ENCODE peak calls at places on chromosomes 7 and 10, in seven cellular contexts. One of them, this sample, is unnamed.

GRCh38 chr10:35643151-35643975 is 1.3 kb upstream of the FZD8 start:
- DNase-seq in NB4: peak; percentile 6
- DNase-seq in foreskin fibroblast: peak; percentile 76
- DNase-seq in upper lobe of right lung: peak; percentile 88
- DNase-seq in pancreas: peak; percentile 71
- DNase-seq in epithelial cell of esophagus: peak; percentile 45
- DNase-seq in A549: peak; percentile 28
- DNase-seq in this sample: peak; percentile 84

GRCh38 chr7:86598311-86598710 is 45.4 kb upstream of the GRM3 start:
- DNase-seq in A549: peak; percentile 51
- DNase-seq in epithelial cell of esophagus: no peak
- DNase-seq in upper lobe of right lung: peak; percentile 51
- DNase-seq in pancreas: peak; percentile 19
- DNase-seq in foreskin fibroblast: no peak
- DNase-seq in NB4: peak; percentile 36
- DNase-seq in this sample: no peak

GRCh38 chr10:16944961-16945360 is 127.7 kb upstream of the RSU1 start:
- DNase-seq in NB4: no peak
- DNase-seq in upper lobe of right lung: no peak
- DNase-seq in foreskin fibroblast: peak; percentile 22
- DNase-seq in epithelial cell of esophagus: no peak
- DNase-seq in A549: no peak
- DNase-seq in pancreas: no peak
- DNase-seq in this sample: peak; percentile 14

GRCh38 chr10:95785942-95786669 is 30.1 kb downstream of the ENTPD1 start:
- DNase-seq in pancreas: no peak
- DNase-seq in A549: no peak
- DNase-seq in epithelial cell of esophagus: no peak
- DNase-seq in foreskin fibroblast: no peak
- DNase-seq in NB4: no peak
- DNase-seq in upper lobe of right lung: no peak
- DNase-seq in this sample: no peak

GRCh38 chr10:101611506-101611905 is 23.4 kb downstream of the DPCD start:
- DNase-seq in epithelial cell of esophagus: no peak
- DNase-seq in foreskin fibroblast: peak; percentile 69
- DNase-seq in upper lobe of right lung: no peak
- DNase-seq in NB4: peak; percentile 61
- DNase-seq in pancreas: no peak
- DNase-seq in A549: no peak
- DNase-seq in this sample: no peak

GRCh38 chr10:129039406-129040345 is 427.4 kb upstream of the MGMT start:
- DNase-seq in pancreas: no peak
- DNase-seq in foreskin fibroblast: no peak
- DNase-seq in upper lobe of right lung: no peak
- DNase-seq in NB4: no peak
- DNase-seq in epithelial cell of esophagus: no peak
- DNase-seq in A549: no peak
- DNase-seq in this sample: no peak

GRCh38 chr7:45655539-45655938 is 81.4 kb downstream of the ADCY1 start:
- DNase-seq in pancreas: no peak
- DNase-seq in foreskin fibroblast: no peak
- DNase-seq in A549: no peak
- DNase-seq in epithelial cell of esophagus: no peak
- DNase-seq in NB4: no peak
- DNase-seq in upper lobe of right lung: no peak
- DNase-seq in this sample: no peak

GRCh38 chr7:80940539-80941205 is 21.8 kb upstream of the SEMA3C start:
- DNase-seq in pancreas: no peak
- DNase-seq in NB4: no peak
- DNase-seq in upper lobe of right lung: no peak
- DNase-seq in epithelial cell of esophagus: peak; percentile 75
- DNase-seq in A549: peak; percentile 12
- DNase-seq in foreskin fibroblast: peak; percentile 30
- DNase-seq in this sample: peak; percentile 43

GRCh38 chr10:121490906-121491519 is 107.2 kb downstream of the FGFR2 start:
- DNase-seq in upper lobe of right lung: no peak
- DNase-seq in epithelial cell of esophagus: no peak
- DNase-seq in NB4: no peak
- DNase-seq in pancreas: no peak
- DNase-seq in A549: no peak
- DNase-seq in foreskin fibroblast: no peak
- DNase-seq in this sample: no peak

GRCh38 chr10:44384601-44385422 is at the start of gene CXCL12:
- DNase-seq in foreskin fibroblast: peak; percentile 42
- DNase-seq in upper lobe of right lung: peak; percentile 65
- DNase-seq in NB4: no peak
- DNase-seq in A549: no peak
- DNase-seq in epithelial cell of esophagus: peak; percentile 2
- DNase-seq in pancreas: peak; percentile 72
- DNase-seq in this sample: peak; percentile 32

GRCh38 chr7:28904539-28905143 is 53.5 kb downstream of the TRIL start:
- DNase-seq in epithelial cell of esophagus: peak; percentile 15
- DNase-seq in A549: no peak
- DNase-seq in pancreas: no peak
- DNase-seq in foreskin fibroblast: peak; percentile 78
- DNase-seq in upper lobe of right lung: no peak
- DNase-seq in NB4: no peak
- DNase-seq in this sample: peak; percentile 55

GRCh38 chr10:50224330-50224952 is 26.9 kb downstream of the ASAH2 start:
- DNase-seq in epithelial cell of esophagus: peak; percentile 91
- DNase-seq in upper lobe of right lung: no peak
- DNase-seq in NB4: peak; percentile 82
- DNase-seq in A549: peak; percentile 72
- DNase-seq in foreskin fibroblast: peak; percentile 87
- DNase-seq in pancreas: no peak
- DNase-seq in this sample: peak; percentile 64

GRCh38 chr10:29915116-29915785 is 144.1 kb downstream of the JCAD start:
- DNase-seq in upper lobe of right lung: no peak
- DNase-seq in pancreas: no peak
- DNase-seq in epithelial cell of esophagus: no peak
- DNase-seq in A549: no peak
- DNase-seq in NB4: no peak
- DNase-seq in foreskin fibroblast: peak; percentile 16
- DNase-seq in this sample: peak; percentile 30

GRCh38 chr10:13219685-13220670 is 14.2 kb downstream of the UCMA start:
- DNase-seq in A549: peak; percentile 56
- DNase-seq in NB4: peak; percentile 53
- DNase-seq in epithelial cell of esophagus: peak; percentile 54
- DNase-seq in upper lobe of right lung: peak; percentile 46
- DNase-seq in foreskin fibroblast: peak; percentile 14
- DNase-seq in pancreas: no peak
- DNase-seq in this sample: peak; percentile 4

GRCh38 chr7:91310829-91311460 is 46.7 kb downstream of the FZD1 start:
- DNase-seq in foreskin fibroblast: peak; percentile 68
- DNase-seq in epithelial cell of esophagus: peak; percentile 47
- DNase-seq in pancreas: no peak
- DNase-seq in upper lobe of right lung: no peak
- DNase-seq in NB4: no peak
- DNase-seq in A549: no peak
- DNase-seq in this sample: peak; percentile 90

GRCh38 chr10:109040622-109041021 is 882.7 kb downstream of the XPNPEP1 start:
- DNase-seq in NB4: no peak
- DNase-seq in pancreas: peak; percentile 9
- DNase-seq in upper lobe of right lung: no peak
- DNase-seq in epithelial cell of esophagus: no peak
- DNase-seq in foreskin fibroblast: no peak
- DNase-seq in A549: no peak
- DNase-seq in this sample: no peak

GRCh38 chr10:14478639-14479038 is 147.9 kb upstream of the FRMD4A start:
- DNase-seq in A549: peak; percentile 49
- DNase-seq in epithelial cell of esophagus: peak; percentile 59
- DNase-seq in upper lobe of right lung: no peak
- DNase-seq in NB4: peak; percentile 38
- DNase-seq in pancreas: peak; percentile 83
- DNase-seq in foreskin fibroblast: peak; percentile 76
- DNase-seq in this sample: peak; percentile 78

GRCh38 chr7:152870106-152870693 is 110.6 kb downstream of the ACTR3B start:
- DNase-seq in A549: no peak
- DNase-seq in NB4: no peak
- DNase-seq in pancreas: no peak
- DNase-seq in epithelial cell of esophagus: no peak
- DNase-seq in foreskin fibroblast: no peak
- DNase-seq in upper lobe of right lung: peak; percentile 52
- DNase-seq in this sample: no peak

GRCh38 chr7:115223959-115224358 is 302.1 kb downstream of the MDFIC start:
- DNase-seq in NB4: no peak
- DNase-seq in A549: no peak
- DNase-seq in pancreas: no peak
- DNase-seq in epithelial cell of esophagus: no peak
- DNase-seq in upper lobe of right lung: no peak
- DNase-seq in foreskin fibroblast: peak; percentile 19
- DNase-seq in this sample: no peak

GRCh38 chr10:670990-671389 is 18.5 kb downstream of the DIP2C start:
- DNase-seq in NB4: no peak
- DNase-seq in foreskin fibroblast: no peak
- DNase-seq in pancreas: no peak
- DNase-seq in epithelial cell of esophagus: no peak
- DNase-seq in upper lobe of right lung: peak; percentile 52
- DNase-seq in A549: no peak
- DNase-seq in this sample: no peak

GRCh38 chr7:44636041-44636580 is 29.7 kb downstream of the OGDH start:
- DNase-seq in NB4: no peak
- DNase-seq in epithelial cell of esophagus: no peak
- DNase-seq in upper lobe of right lung: no peak
- DNase-seq in pancreas: no peak
- DNase-seq in A549: no peak
- DNase-seq in foreskin fibroblast: no peak
- DNase-seq in this sample: no peak

GRCh38 chr7:146116452-146117219 is at the start of gene CNTNAP2:
- DNase-seq in NB4: no peak
- DNase-seq in A549: no peak
- DNase-seq in pancreas: peak; percentile 9
- DNase-seq in foreskin fibroblast: no peak
- DNase-seq in epithelial cell of esophagus: peak; percentile 9
- DNase-seq in upper lobe of right lung: no peak
- DNase-seq in this sample: no peak

GRCh38 chr10:80709879-80710278 is 172.2 kb downstream of the SH2D4B start:
- DNase-seq in foreskin fibroblast: no peak
- DNase-seq in pancreas: no peak
- DNase-seq in upper lobe of right lung: no peak
- DNase-seq in NB4: no peak
- DNase-seq in A549: no peak
- DNase-seq in epithelial cell of esophagus: no peak
- DNase-seq in this sample: no peak
- TF ChIP-seq CTCF in foreskin fibroblast: no peak
- TF ChIP-seq CTCF in pancreas: no peak
- TF ChIP-seq CTCF in upper lobe of right lung: no peak
- TF ChIP-seq CTCF in NB4: no peak
- TF ChIP-seq CTCF in A549: no peak
- TF ChIP-seq CTCF in epithelial cell of esophagus: no peak
- TF ChIP-seq CTCF in this sample: no peak

GRCh38 chr10:125231116-125231812 is 70.9 kb upstream of the CTBP2 start:
- DNase-seq in NB4: no peak
- DNase-seq in A549: peak; percentile 96
- DNase-seq in epithelial cell of esophagus: peak; percentile 98
- DNase-seq in foreskin fibroblast: peak; percentile 95
- DNase-seq in upper lobe of right lung: no peak
- DNase-seq in pancreas: no peak
- DNase-seq in this sample: peak; percentile 94
- H3K4me3 ChIP-seq in NB4: no peak overlapping the region
- H3K4me3 ChIP-seq in A549: peak overlapping the region; percentile 10
- H3K4me3 ChIP-seq in epithelial cell of esophagus: no peak overlapping the region
- H3K4me3 ChIP-seq in foreskin fibroblast: no peak overlapping the region
- H3K4me3 ChIP-seq in upper lobe of right lung: no peak overlapping the region
- H3K4me3 ChIP-seq in pancreas: no peak overlapping the region
- H3K4me3 ChIP-seq in this sample: no peak overlapping the region

DNA sequence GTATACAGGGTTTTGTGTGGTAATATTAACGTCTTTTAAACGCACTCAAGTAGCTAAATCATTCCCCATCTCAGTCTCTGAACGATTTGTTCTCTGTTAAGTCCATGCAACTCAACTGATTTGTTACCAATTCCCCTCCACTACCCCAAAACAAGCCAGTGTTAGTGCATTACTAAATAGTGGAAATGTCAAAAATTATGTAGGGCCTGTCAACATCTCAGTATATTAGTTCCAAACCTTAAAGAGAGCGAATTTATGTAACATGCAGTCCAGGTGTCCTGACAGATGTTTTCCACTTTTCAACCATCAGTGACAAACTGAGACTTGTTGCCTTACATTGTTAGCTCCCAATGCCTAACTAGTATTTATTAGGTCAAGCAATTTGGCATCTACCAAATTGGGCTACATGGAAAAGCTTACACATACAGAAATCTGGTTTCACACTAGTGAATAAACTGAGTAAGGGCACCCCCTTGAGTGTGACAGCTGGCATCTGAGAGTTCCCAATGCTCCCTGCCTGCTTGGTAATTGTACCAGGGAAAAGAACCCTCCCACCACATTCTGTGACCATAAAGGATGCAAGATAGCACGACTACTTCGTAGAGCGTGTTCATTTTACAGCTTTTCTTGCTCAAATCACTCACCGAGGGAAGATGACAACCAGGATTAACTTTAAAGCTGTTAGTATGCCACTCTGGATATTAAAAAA is 12.1 kb downstream of the HNRNPA2B1 start:
- DNase-seq in NB4: peak; percentile 43
- DNase-seq in pancreas: no peak
- DNase-seq in epithelial cell of esophagus: no peak
- DNase-seq in upper lobe of right lung: no peak
- DNase-seq in A549: no peak
- DNase-seq in foreskin fibroblast: no peak
- DNase-seq in this sample: no peak
- TF ChIP-seq CTCF in NB4: no peak
- TF ChIP-seq CTCF in pancreas: no peak
- TF ChIP-seq CTCF in epithelial cell of esophagus: no peak
- TF ChIP-seq CTCF in upper lobe of right lung: no peak
- TF ChIP-seq CTCF in A549: no peak
- TF ChIP-seq CTCF in foreskin fibroblast: no peak
- TF ChIP-seq CTCF in this sample: no peak

GRCh38 chr10:69321037-69321715 is 42.9 kb downstream of the HK1 start:
- DNase-seq in upper lobe of right lung: peak; percentile 72
- DNase-seq in pancreas: no peak
- DNase-seq in epithelial cell of esophagus: no peak
- DNase-seq in NB4: no peak
- DNase-seq in A549: no peak
- DNase-seq in foreskin fibroblast: no peak
- DNase-seq in this sample: no peak
- H3K4me3 ChIP-seq in upper lobe of right lung: no peak overlapping the region
- H3K4me3 ChIP-seq in pancreas: no peak overlapping the region
- H3K4me3 ChIP-seq in epithelial cell of esophagus: peak overlapping the region; percentile 96
- H3K4me3 ChIP-seq in NB4: no peak overlapping the region
- H3K4me3 ChIP-seq in A549: no peak overlapping the region
- H3K4me3 ChIP-seq in foreskin fibroblast: no peak overlapping the region
- H3K4me3 ChIP-seq in this sample: peak overlapping the region; percentile 1

DNA sequence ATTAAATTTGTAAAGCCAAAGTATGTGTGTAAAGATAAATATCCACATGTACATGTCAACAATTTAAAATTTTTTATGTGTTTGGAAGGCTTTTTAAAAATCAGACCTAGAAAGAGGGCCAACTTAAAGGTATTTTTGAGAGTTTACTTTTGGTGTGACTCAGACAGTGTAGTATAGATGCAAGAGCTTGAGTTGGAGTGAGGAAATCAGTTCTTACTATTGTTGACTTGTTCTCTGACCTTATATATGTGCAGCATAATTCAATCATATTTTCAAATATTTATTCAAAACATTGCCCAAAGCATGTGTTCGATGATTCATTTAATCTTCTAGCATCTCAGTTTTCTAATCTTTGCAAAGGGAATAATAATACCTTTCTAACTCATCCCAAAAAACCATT is 243.7 kb upstream of the PRKCQ start:
- DNase-seq in A549: peak; percentile 41
- DNase-seq in pancreas: no peak
- DNase-seq in foreskin fibroblast: peak; percentile 29
- DNase-seq in upper lobe of right lung: no peak
- DNase-seq in NB4: no peak
- DNase-seq in epithelial cell of esophagus: peak; percentile 23
- DNase-seq in this sample: no peak
- TF ChIP-seq CTCF in A549: no peak
- TF ChIP-seq CTCF in pancreas: no peak
- TF ChIP-seq CTCF in foreskin fibroblast: no peak
- TF ChIP-seq CTCF in upper lobe of right lung: no peak
- TF ChIP-seq CTCF in NB4: no peak
- TF ChIP-seq CTCF in epithelial cell of esophagus: no peak
- TF ChIP-seq CTCF in this sample: no peak

This sample was measured in fibroblast of the aortic adventitia.